ENCODE peak calls at places on chromosomes 12 and 14, in six cellular contexts. R is GM12892, A is suprapubic skin, W is transverse colon, N is breast epithelium, P is spleen. V is an unnamed sample.

GRCh38 chr14:33120341-33120740 is 181.7 kb downstream of the NPAS3 start:
- DNase-seq in W (no peak), P (no peak), N (no peak), R (no peak), A (no peak), V (no peak)

GRCh38 chr12:106138646-106139421 is at the start of gene NUAK1:
- DNase-seq in R (no peak), P (no peak), W (peak), N (no peak), A (peak), V (peak)

GRCh38 chr12:50505945-50506344 is 1.2 kb downstream of the DIP2B start:
- DNase-seq in P (no peak), N (no peak), R (no peak), A (no peak), W (peak), V (no peak)

GRCh38 chr12:69509308-69509736 is 39.1 kb downstream of the FRS2 start:
- DNase-seq in A (no peak), P (no peak), R (no peak), N (no peak), W (no peak), V (no peak)

GRCh38 chr12:56720696-56721615 is 4.1 kb downstream of the NACA start:
- DNase-seq in N (no peak), R (no peak), P (no peak), W (no peak), A (no peak), V (no peak)

GRCh38 chr12:91978143-91978542 is 167.5 kb downstream of the BTG1 start:
- DNase-seq in A (no peak), R (no peak), N (no peak), W (no peak), P (no peak), V (no peak)

GRCh38 chr14:99511421-99512109 is 30.4 kb downstream of the CCNK start:
- DNase-seq in W (no peak), R (no peak), P (peak), N (peak), A (no peak), V (peak)

GRCh38 chr14:104499784-104500496 is 79.6 kb upstream of the C14orf180 start:
- DNase-seq in R (no peak), N (no peak), A (peak), W (peak), P (peak), V (no peak)

GRCh38 chr12:111645433-111645832 is 40.3 kb downstream of the BRAP start:
- DNase-seq in A (no peak), R (no peak), P (no peak), W (no peak), N (no peak), V (no peak)

GRCh38 chr12:104615048-104615561 is 158.4 kb downstream of the CHST11 start:
- DNase-seq in P (no peak), A (no peak), N (no peak), R (no peak), W (peak), V (peak)

GRCh38 chr12:94012508-94013044 is 135.8 kb upstream of the PLXNC1 start:
- DNase-seq in W (no peak), P (no peak), N (no peak), A (no peak), R (no peak), V (no peak)

GRCh38 chr12:14256555-14257169 is 108.8 kb upstream of the ATF7IP start:
- DNase-seq in P (peak), N (peak), A (peak), W (peak), R (no peak), V (peak)

GRCh38 chr12:110343921-110344555 is 59.5 kb downstream of the ANAPC7 start:
- DNase-seq in N (no peak), W (no peak), A (no peak), R (no peak), P (no peak), V (no peak)

GRCh38 chr12:1499351-1499750 is 95.0 kb downstream of the FBXL14 start:
- DNase-seq in A (no peak), P (no peak), N (no peak), W (no peak), R (no peak), V (no peak)

GRCh38 chr12:62684586-62685295 is 218.1 kb downstream of the MON2 start:
- DNase-seq in N (no peak), R (no peak), W (peak), A (peak), P (no peak), V (peak)

GRCh38 chr12:65170245-65170881 is 980 bp downstream of the LEMD3 start:
- DNase-seq in W (peak), N (peak), R (no peak), A (peak), P (peak), V (peak)
- TF ChIP-seq POLR2AphosphoS5 in W (no peak), N (no peak), R (no peak), A (no peak), P (no peak), V (peak)

DNA sequence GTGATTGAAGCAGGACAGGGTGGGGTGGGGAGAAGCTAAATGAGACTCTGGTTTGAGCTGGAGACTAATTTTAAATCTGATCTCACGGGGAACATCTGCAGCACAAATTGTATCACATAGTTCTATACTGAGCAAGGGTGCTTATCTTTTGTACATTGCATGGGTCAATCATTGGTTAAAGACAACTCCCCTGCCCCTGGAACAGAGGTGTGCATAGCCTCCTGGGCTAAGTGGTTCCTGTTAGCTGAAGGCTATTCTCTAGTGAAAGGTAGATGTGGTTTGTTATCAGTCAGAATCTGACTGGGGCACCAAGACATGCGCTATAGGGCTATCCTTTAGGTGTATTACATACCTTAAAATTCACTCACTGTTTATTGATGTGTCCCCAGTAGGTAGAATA is 103.9 kb upstream of the KITLG start:
- DNase-seq in A (no peak), N (no peak), R (no peak), P (no peak), W (no peak), V (no peak)
- TF ChIP-seq POLR2AphosphoS5 in A (no peak), N (no peak), R (no peak), P (no peak), W (no peak), V (no peak)

GRCh38 chr12:18837025-18837424 is 99.1 kb downstream of the CAPZA3 start:
- DNase-seq in P (no peak), R (no peak), A (no peak), W (no peak), N (no peak), V (peak)
- TF ChIP-seq POLR2AphosphoS5 in P (no peak), R (no peak), A (no peak), W (peak), N (no peak), V (peak)

DNA sequence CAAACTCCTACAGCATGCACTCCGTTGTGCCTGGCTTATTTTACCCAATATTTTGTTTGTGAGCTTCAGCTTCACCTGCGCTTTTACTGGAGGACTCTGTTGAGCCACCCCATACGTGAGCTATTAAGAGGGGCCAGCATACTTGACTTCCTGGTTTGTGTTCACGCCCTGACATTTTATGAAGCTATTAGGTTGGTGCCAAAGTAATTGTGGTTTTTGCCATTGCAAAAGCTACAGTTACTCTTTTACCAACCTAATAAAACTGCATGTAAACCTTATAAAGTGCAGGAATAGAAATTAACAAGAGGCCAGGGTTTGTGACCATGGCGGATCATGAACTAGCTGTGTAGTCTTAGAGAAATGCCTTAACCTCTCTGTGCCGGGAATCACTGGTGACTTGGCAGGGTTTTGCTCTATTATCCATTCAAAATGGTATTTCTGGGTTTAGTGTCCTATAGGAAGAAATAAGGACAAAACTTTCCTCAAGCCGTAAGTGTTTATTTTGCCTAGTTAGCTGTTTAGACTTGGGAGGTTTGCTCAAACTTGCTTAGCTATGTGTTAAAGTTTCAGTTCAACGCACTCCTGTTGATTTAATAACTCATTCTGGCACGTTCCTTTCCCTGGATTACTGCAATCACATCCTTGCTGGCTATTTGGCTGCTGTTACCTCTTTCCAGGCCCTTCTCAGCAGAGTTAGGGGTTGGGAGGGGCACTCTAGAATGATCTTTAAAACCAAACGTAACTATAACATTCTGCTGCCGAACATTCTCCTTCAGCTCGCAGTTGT is 1027.6 kb downstream of the BCL11B start:
- DNase-seq in A (no peak), P (no peak), N (no peak), R (no peak), W (peak), V (no peak)
- TF ChIP-seq POLR2AphosphoS5 in A (no peak), P (no peak), N (no peak), R (no peak), W (no peak), V (no peak)

GRCh38 chr14:92106095-92106937 is at the start of gene ATXN3:
- DNase-seq in R (peak), W (peak), P (peak), A (peak), N (peak), V (peak)
- TF ChIP-seq POLR2AphosphoS5 in R (peak), W (peak), P (peak), A (no peak), N (peak), V (peak)

GRCh38 chr12:54032627-54033100 is at the start of gene HOXC5:
- DNase-seq in P (peak), A (peak), R (peak), W (peak), N (peak), V (peak)
- TF ChIP-seq POLR2AphosphoS5 in P (no peak), A (no peak), R (no peak), W (no peak), N (peak), V (no peak)

GRCh38 chr12:108515916-108516315 is 839 bp downstream of the FICD start:
- DNase-seq in P (peak), W (no peak), A (no peak), R (no peak), N (no peak), V (no peak)

GRCh38 chr12:108518101-108518715 is 3.1 kb downstream of the FICD start:
- DNase-seq in N (no peak), W (no peak), P (no peak), A (no peak), R (no peak), V (no peak)

GRCh38 chr12:108514973-108515814 is at the start of gene FICD:
- DNase-seq in A (peak), W (peak), N (peak), R (peak), P (peak), V (peak)

GRCh38 chr12:108517288-108518100 is 2.4 kb downstream of the FICD start:
- DNase-seq in A (no peak), P (no peak), W (no peak), N (no peak), R (no peak), V (no peak)

DNA sequence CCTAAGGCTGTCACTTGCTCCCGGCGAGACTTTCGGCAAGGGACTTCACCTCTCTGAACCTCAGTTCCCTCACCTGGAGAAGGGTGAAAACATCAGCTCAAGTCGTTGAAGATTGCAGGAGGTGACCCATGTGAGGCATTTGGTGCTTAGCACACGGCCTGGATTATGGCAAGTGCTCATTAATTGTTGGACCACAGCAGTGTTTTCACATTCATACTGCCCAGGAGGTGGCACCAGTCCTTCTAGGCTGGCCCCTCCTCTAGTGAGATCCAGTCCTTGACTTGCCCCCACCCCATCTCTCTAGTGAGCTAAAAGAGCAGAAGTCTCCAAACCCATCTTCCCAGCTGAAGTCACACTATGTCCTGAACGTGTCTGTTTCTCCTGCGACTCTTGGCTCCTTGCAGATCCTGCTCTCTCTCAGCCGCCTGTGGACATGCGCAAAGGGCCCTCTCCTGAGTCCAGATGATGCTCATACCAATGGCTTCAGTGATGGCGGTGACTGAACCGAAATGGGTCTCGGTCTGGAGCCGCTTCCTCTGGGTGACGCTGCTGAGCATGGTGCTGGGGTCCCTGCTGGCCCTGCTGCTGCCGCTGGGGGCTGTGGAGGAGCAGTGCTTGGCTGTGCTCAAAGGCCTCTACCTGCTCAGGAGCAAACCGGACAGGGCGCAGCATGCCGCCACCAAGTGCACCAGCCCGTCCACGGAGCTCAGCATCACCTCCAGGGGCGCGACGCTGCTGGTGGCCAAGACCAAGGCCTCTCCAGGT is 1.6 kb downstream of the FICD start:
- DNase-seq in R (no peak), P (no peak), W (no peak), N (no peak), A (no peak), V (no peak)
- TF ChIP-seq POLR2AphosphoS5 in R (no peak), P (no peak), W (no peak), N (no peak), A (no peak), V (no peak)

V was measured in sigmoid colon.